ENCODE peak calls at places on chromosomes 7 and 10, in ten cellular contexts. T is endothelial cell of umbilical vein, U is thoracic aorta, O is SJSA1, L is cardiac muscle cell, F is stomach, C is hepatocyte, A is astrocyte, X is prostate gland, J is Panc1. G is an unnamed sample. For H3K4me1, the result is how much of the 10 kb centered on the place peaks cover.

GRCh38 chr7:134101716-134102115 is 25.4 kb upstream of the LRGUK start:
- DNase-seq in T (no peak), U (no peak), O (no peak), L (no peak), F (no peak), C (no peak), A (no peak), X (no peak), J (no peak), G (no peak)

GRCh38 chr7:30764030-30764991 is 6.9 kb upstream of the MINDY4 start:
- DNase-seq in T (peak), U (no peak), O (no peak), L (peak), F (no peak), C (peak), A (peak), X (peak), J (no peak), G (peak)

GRCh38 chr7:135386776-135387175 is 123.1 kb downstream of the CNOT4 start:
- DNase-seq in T (no peak), U (no peak), O (no peak), L (no peak), F (no peak), C (no peak), A (no peak), X (no peak), J (no peak), G (peak)

GRCh38 chr10:61990761-61991135 is 89.2 kb downstream of the ARID5B start:
- DNase-seq in T (no peak), U (no peak), O (no peak), L (peak), F (no peak), C (no peak), A (peak), X (no peak), J (no peak), G (no peak)

GRCh38 chr7:149742075-149742701 is 31.2 kb downstream of the ZNF467 start:
- DNase-seq in T (peak), U (no peak), O (peak), L (peak), F (peak), C (peak), A (peak), X (peak), J (peak), G (peak)

GRCh38 chr10:114879541-114880158 is 58.1 kb downstream of the FHIP2A start:
- DNase-seq in T (no peak), U (no peak), O (no peak), L (peak), F (no peak), C (peak), A (no peak), X (no peak), J (no peak), G (peak)

GRCh38 chr10:27413387-27413786 is 90.7 kb upstream of the RAB18 start:
- DNase-seq in T (no peak), U (no peak), O (no peak), L (no peak), F (no peak), C (no peak), A (no peak), X (no peak), J (no peak), G (no peak)

GRCh38 chr10:24465899-24466615 is 257.1 kb downstream of the KIAA1217 start:
- DNase-seq in T (no peak), U (no peak), O (peak), L (peak), F (peak), C (peak), A (peak), X (peak), J (peak), G (peak)

GRCh38 chr7:147485660-147486210 is 1104.8 kb upstream of the C7orf33 start:
- DNase-seq in T (no peak), U (no peak), O (no peak), L (no peak), F (no peak), C (no peak), A (peak), X (no peak), J (no peak), G (no peak)

GRCh38 chr10:124993728-124994451 is 52.0 kb downstream of the ZRANB1 start:
- DNase-seq in T (no peak), U (no peak), O (no peak), L (no peak), F (no peak), C (no peak), A (no peak), X (no peak), J (no peak), G (no peak)

GRCh38 chr10:80421369-80422220 is 13.2 kb downstream of the PRXL2A start:
- DNase-seq in T (no peak), U (no peak), O (no peak), L (no peak), F (no peak), C (no peak), A (no peak), X (no peak), J (no peak), G (no peak)

GRCh38 chr10:113520606-113521481 is 32.0 kb upstream of the HABP2 start:
- DNase-seq in T (peak), U (peak), O (peak), L (peak), F (peak), C (peak), A (peak), X (peak), J (peak), G (peak)

GRCh38 chr10:122149138-122149606 is 121.9 kb upstream of the BTBD16 start:
- DNase-seq in T (peak), U (no peak), O (no peak), L (peak), F (no peak), C (no peak), A (no peak), X (no peak), J (no peak), G (no peak)

GRCh38 chr10:110398419-110399162 is 93.9 kb upstream of the SMNDC1 start:
- DNase-seq in T (peak), U (peak), O (peak), L (peak), F (peak), C (peak), A (peak), X (peak), J (peak), G (peak)

GRCh38 chr7:132469264-132469663 is 107.0 kb downstream of the PLXNA4 start:
- DNase-seq in T (peak), U (no peak), O (no peak), L (no peak), F (no peak), C (no peak), A (peak), X (no peak), J (no peak), G (no peak)

GRCh38 chr7:130429019-130429418 is 11.8 kb downstream of the CEP41 start:
- DNase-seq in T (no peak), U (no peak), O (no peak), L (no peak), F (no peak), C (no peak), A (no peak), X (no peak), J (no peak), G (no peak)

GRCh38 chr7:34747842-34748241 is 89.8 kb downstream of the NPSR1 start:
- DNase-seq in T (no peak), U (no peak), O (no peak), L (no peak), F (peak), C (peak), A (no peak), X (peak), J (no peak), G (peak)

GRCh38 chr10:52883996-52884871 is 111.7 kb upstream of the MBL2 start:
- DNase-seq in T (peak), U (no peak), O (no peak), L (peak), F (peak), C (peak), A (peak), X (peak), J (peak), G (peak)

GRCh38 chr10:42753126-42753506 is 29.5 kb upstream of the BMS1 start:
- DNase-seq in T (peak), U (no peak), O (peak), L (peak), F (peak), C (peak), A (peak), X (peak), J (peak), G (peak)

GRCh38 chr10:53108317-53108934 is 335.8 kb upstream of the MBL2 start:
- DNase-seq in T (no peak), U (no peak), O (no peak), L (no peak), F (no peak), C (no peak), A (no peak), X (no peak), J (no peak), G (no peak)

GRCh38 chr7:130149575-130150139 is 55.5 kb downstream of the TMEM209 start:
- DNase-seq in T (no peak), U (no peak), O (no peak), L (no peak), F (peak), C (no peak), A (no peak), X (no peak), J (no peak), G (no peak)

GRCh38 chr10:131651674-131652093 is 249.1 kb upstream of the PPP2R2D start:
- DNase-seq in T (no peak), U (no peak), O (no peak), L (no peak), F (peak), C (no peak), A (no peak), X (no peak), J (no peak), G (no peak)

GRCh38 chr7:5633161-5634106 is 148.0 kb downstream of the RNF216 start:
- DNase-seq in T (no peak), U (no peak), O (no peak), L (no peak), F (no peak), C (no peak), A (no peak), X (no peak), J (no peak), G (peak)

GRCh38 chr10:132832186-132832983 is 46.4 kb upstream of the NKX6-2 start:
- DNase-seq in T (no peak), U (no peak), O (no peak), L (no peak), F (no peak), C (no peak), A (no peak), X (no peak), J (no peak), G (no peak)

GRCh38 chr10:31977440-31978157 is 49.0 kb upstream of the ARHGAP12 start:
- DNase-seq in T (peak), U (no peak), O (no peak), L (peak), F (no peak), C (no peak), A (peak), X (no peak), J (no peak), G (peak)

GRCh38 chr7:154646126-154647013 is 356.6 kb downstream of the PAXIP1 start:
- DNase-seq in T (no peak), U (no peak), O (no peak), L (no peak), F (no peak), C (no peak), A (peak), X (no peak), J (no peak), G (no peak)

GRCh38 chr7:110412614-110413013 is 678.3 kb upstream of the LRRN3 start:
- DNase-seq in T (no peak), U (no peak), O (no peak), L (no peak), F (no peak), C (no peak), A (no peak), X (no peak), J (no peak), G (no peak)

GRCh38 chr7:44709945-44710596 is 38.6 kb upstream of the ZMIZ2 start:
- DNase-seq in T (no peak), U (no peak), O (no peak), L (no peak), F (no peak), C (no peak), A (no peak), X (no peak), J (no peak), G (no peak)

GRCh38 chr7:135207739-135208416 is 3.4 kb downstream of the WDR91 start:
- DNase-seq in T (no peak), U (no peak), O (no peak), L (no peak), F (no peak), C (no peak), A (no peak), X (no peak), J (no peak), G (no peak)

GRCh38 chr7:27112960-27113949 is 10.8 kb upstream of the HOXA2 start:
- DNase-seq in T (peak), U (no peak), O (peak), L (no peak), F (no peak), C (peak), A (peak), X (peak), J (no peak), G (no peak)

GRCh38 chr7:149782682-149783345 is 9.4 kb upstream of the ZNF467 start:
- DNase-seq in T (no peak), U (no peak), O (no peak), L (no peak), F (no peak), C (no peak), A (no peak), X (no peak), J (no peak), G (no peak)

DNA sequence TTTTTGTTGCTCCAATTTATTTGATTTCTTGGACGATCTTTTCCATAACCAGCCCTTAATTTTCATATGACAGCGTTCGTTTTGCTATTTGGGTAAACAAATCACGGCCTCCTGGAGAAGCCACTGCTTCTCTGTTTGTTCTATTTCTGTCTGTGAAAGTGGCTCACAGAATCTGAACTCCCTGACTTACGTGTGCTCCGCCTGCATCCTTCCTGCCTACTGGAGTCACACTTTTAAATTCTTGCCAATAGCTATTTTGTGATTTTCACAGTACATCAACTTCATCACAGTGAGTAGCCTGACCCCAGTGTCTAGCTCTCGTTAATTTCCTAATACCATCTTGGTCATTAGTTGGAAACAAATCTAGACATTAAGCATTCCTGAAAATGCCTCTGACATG is 49.0 kb upstream of the NPS start:
- DNase-seq in T (no peak), U (no peak), O (no peak), L (no peak), F (no peak), C (no peak), A (no peak), X (no peak), J (no peak), G (no peak)
- H3K4me1 ChIP-seq in T (under half), U (under half), O (under half), L (under half), F (under half), C (under half), A (under half), X (under half), J (under half), G (under half)

DNA sequence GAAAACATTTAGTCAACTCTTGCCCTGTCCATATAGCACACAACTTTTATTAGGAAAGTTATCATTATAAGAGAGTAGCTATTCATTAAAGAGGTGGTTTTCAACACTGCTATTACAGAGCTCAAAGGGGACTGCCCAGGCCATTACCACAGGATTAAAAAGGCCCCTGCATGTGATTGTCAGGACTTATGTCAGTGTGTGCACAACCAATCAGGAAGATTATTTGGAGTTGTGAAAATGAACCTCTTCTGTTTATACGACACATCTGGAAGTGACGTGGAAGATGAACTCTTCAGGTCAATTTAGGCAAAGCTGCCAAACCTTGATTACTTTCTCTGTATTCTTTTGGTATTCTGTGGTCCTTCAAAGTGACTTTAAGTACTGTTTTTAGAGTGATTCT is 14.7 kb downstream of the CCNY start:
- DNase-seq in T (no peak), U (no peak), O (no peak), L (no peak), F (no peak), C (no peak), A (no peak), X (no peak), J (no peak), G (no peak)
- H3K4me1 ChIP-seq in T (under half), U (under half), O (under half), L (under half), F (half or more), C (under half), A (under half), X (under half), J (under half), G (under half)

GRCh38 chr7:39217752-39218151 is 240.0 kb downstream of the POU6F2 start:
- DNase-seq in T (no peak), U (no peak), O (no peak), L (no peak), F (no peak), C (no peak), A (no peak), X (no peak), J (no peak), G (no peak)

GRCh38 chr7:39212881-39213280 is 235.2 kb downstream of the POU6F2 start:
- DNase-seq in T (no peak), U (no peak), O (no peak), L (no peak), F (no peak), C (no peak), A (no peak), X (no peak), J (no peak), G (no peak)
- H3K4me1 ChIP-seq in T (under half), U (under half), O (under half), L (under half), F (under half), C (under half), A (under half), X (under half), J (under half), G (under half)

GRCh38 chr10:839550-840205 is 91.8 kb downstream of the LARP4B start:
- DNase-seq in T (no peak), U (no peak), O (no peak), L (no peak), F (no peak), C (no peak), A (peak), X (no peak), J (no peak), G (no peak)
- H3K4me1 ChIP-seq in T (under half), U (under half), O (under half), L (under half), F (under half), C (under half), A (under half), X (under half), J (under half), G (under half)

DNA sequence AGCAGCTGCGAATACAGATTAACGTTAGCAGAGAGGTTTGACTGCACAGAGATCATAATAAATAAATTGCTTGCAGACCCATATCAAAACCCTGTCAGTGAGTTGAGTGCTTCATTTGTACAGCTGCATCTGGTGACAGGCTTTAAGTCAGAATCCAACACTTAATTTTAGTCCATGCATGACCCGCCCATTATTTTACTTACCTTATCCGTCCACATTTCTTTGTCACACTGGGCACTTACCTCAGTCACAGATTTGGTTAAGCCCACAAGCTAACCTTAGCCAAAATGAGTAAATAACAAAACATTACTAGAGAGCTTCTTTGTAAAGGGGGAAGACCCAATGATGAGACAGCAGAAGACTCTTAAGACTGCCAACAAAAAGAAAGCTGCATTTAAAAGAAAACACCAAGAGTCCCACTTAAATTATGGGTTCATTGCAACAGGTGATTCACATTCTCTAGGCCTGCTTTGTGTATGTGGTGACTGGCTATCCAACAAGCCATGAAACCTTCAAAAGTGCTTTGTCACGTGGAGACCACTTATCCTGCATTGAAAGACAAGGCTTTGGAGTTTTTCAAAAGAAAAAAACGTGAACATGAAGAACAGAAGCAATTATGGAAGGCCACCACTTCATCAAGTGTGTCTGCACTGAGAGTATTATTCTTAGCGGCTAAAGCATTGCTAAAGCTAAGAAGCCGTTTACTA is 32.2 kb downstream of the PHTF2 start:
- DNase-seq in T (no peak), U (no peak), O (no peak), L (no peak), F (no peak), C (no peak), A (no peak), X (no peak), J (no peak), G (no peak)
- H3K4me1 ChIP-seq in T (under half), U (under half), O (under half), L (under half), F (under half), C (under half), A (under half), X (under half), J (under half), G (under half)

GRCh38 chr10:72322280-72323058 is 32.2 kb downstream of the DNAJB12 start:
- DNase-seq in T (peak), U (no peak), O (no peak), L (no peak), F (no peak), C (peak), A (no peak), X (peak), J (no peak), G (no peak)
- H3K4me1 ChIP-seq in T (half or more), U (under half), O (under half), L (under half), F (half or more), C (under half), A (under half), X (under half), J (half or more), G (under half)

DNA sequence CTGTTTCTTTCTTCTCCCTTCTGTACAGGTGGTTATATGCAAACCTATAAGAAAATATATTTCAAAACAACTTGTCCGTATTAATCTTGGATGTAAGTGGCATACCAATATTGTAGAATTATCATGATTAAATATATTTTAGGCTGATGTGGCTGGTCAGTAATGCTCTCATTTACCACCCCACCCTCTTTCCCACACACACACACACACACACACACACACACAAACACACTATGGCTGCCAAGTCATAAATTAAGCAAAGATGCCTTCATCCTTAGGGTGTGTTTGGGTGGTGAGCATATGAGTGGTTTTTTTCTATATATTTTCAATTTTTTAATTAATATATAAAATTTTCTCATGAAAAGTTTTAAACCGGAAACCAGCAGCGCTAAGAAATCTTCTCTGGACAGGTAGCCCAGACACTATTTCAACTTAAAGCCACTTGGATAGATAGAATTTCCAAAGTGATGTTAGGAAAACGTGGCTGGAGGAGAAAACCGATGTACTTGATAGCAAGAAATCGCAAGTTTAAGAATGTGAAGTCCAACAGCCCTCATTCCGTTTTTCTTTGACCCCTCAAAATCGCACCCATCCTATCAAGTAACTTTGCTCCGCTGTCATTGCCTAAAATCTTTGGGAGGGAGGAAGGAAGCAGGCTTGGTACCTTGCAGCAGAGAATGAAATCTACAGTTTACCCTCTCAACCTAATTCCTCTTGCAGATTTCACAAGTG is 171.7 kb downstream of the FAM107B start:
- DNase-seq in T (peak), U (no peak), O (no peak), L (no peak), F (no peak), C (no peak), A (peak), X (no peak), J (no peak), G (peak)
- H3K4me1 ChIP-seq in T (under half), U (under half), O (under half), L (under half), F (half or more), C (under half), A (under half), X (under half), J (under half), G (under half)

GRCh38 chr10:73910764-73911552 is at the start of gene PLAU:
- DNase-seq in T (peak), U (no peak), O (peak), L (peak), F (peak), C (peak), A (no peak), X (peak), J (no peak), G (peak)
- H3K4me1 ChIP-seq in T (half or more), U (under half), O (half or more), L (under half), F (half or more), C (under half), A (half or more), X (under half), J (half or more), G (half or more)

GRCh38 chr10:121070257-121070656 is 219.1 kb downstream of the WDR11 start:
- DNase-seq in T (no peak), U (no peak), O (no peak), L (peak), F (no peak), C (peak), A (no peak), X (no peak), J (no peak), G (no peak)
- H3K4me1 ChIP-seq in T (under half), U (under half), O (under half), L (under half), F (under half), C (under half), A (under half), X (under half), J (under half), G (under half)

G was measured in adipocyte.